ENCODE peak calls at places on chromosome X, in six cellular contexts. F is left ventricle myocardium inferior, I is ascending aorta, Y is right lobe of liver, H is ovary, M is RWPE1. S is an unnamed sample.
A peak's percentile ranks its signal among the peaks of the same experiment; 100 is the strongest.

GRCh38 chrX:8755116-8755515 is 23.2 kb upstream of the ANOS1 start:
- DNase-seq in H (no peak), I (no peak), M (no peak), F (no peak), Y (no peak), S (no peak)

GRCh38 chrX:18769364-18769763 is 61.9 kb downstream of the PPEF1 start:
- DNase-seq in Y (no peak), I (no peak), M (no peak), H (no peak), F (no peak), S (no peak)

GRCh38 chrX:17242470-17242869 is 132.5 kb upstream of the NHS start:
- DNase-seq in F (no peak), H (no peak), Y (no peak), I (no peak), M (peak; percentile 23), S (no peak)

GRCh38 chrX:132209527-132209926 is 9.7 kb downstream of the RAP2C start:
- DNase-seq in I (no peak), M (no peak), Y (no peak), F (no peak), H (no peak), S (no peak)

GRCh38 chrX:42123369-42123768 is 200.0 kb upstream of the CASK start:
- DNase-seq in M (no peak), I (no peak), H (no peak), F (no peak), Y (no peak), S (no peak)

GRCh38 chrX:105564536-105564935 is 257.8 kb upstream of the NRK start:
- DNase-seq in M (peak; percentile 38), H (no peak), Y (no peak), I (no peak), F (no peak), S (no peak)

GRCh38 chrX:130401415-130402210 is at the start of gene RBMX2:
- DNase-seq in F (peak; percentile 73), M (peak; percentile 89), Y (peak; percentile 81), I (peak; percentile 16), H (peak; percentile 81), S (peak; percentile 85)

GRCh38 chrX:38561951-38562719 is 793 bp downstream of the TSPAN7 start:
- DNase-seq in I (no peak), F (peak; percentile 16), H (peak; percentile 56), M (no peak), Y (peak; percentile 59), S (peak; percentile 68)

GRCh38 chrX:142054094-142054493 is 150.4 kb downstream of the MAGEC1 start:
- DNase-seq in M (no peak), F (no peak), Y (no peak), H (no peak), I (no peak), S (no peak)

GRCh38 chrX:122850326-122850725 is 333.8 kb upstream of the GRIA3 start:
- DNase-seq in F (no peak), H (no peak), M (no peak), Y (no peak), I (no peak), S (no peak)

GRCh38 chrX:10685923-10686595 is 65.7 kb upstream of the MID1 start:
- DNase-seq in Y (no peak), M (no peak), F (no peak), I (no peak), H (no peak), S (no peak)

GRCh38 chrX:82816572-82816971 is 691.5 kb upstream of the POU3F4 start:
- DNase-seq in I (no peak), F (no peak), H (no peak), Y (no peak), M (peak; percentile 0), S (no peak)

GRCh38 chrX:10892605-10893225 is 218.4 kb upstream of the HCCS start:
- DNase-seq in I (no peak), M (no peak), H (no peak), F (no peak), Y (no peak), S (no peak)

GRCh38 chrX:20159811-20160385 is 18.3 kb upstream of the EIF1AX start:
- DNase-seq in M (no peak), F (no peak), I (no peak), Y (no peak), H (no peak), S (no peak)

GRCh38 chrX:113833096-113833495 is 750.8 kb upstream of the HTR2C start:
- DNase-seq in I (no peak), H (no peak), F (no peak), M (peak; percentile 0), Y (no peak), S (no peak)

GRCh38 chrX:146054311-146054710 is 236.7 kb downstream of the SLITRK2 start:
- DNase-seq in M (no peak), I (no peak), H (no peak), F (no peak), Y (no peak), S (no peak)

GRCh38 chrX:147498796-147499195 is 412.9 kb upstream of the FMR1 start:
- DNase-seq in M (no peak), F (no peak), H (no peak), Y (no peak), I (no peak), S (no peak)

GRCh38 chrX:101419489-101419888 is 11.5 kb downstream of the HNRNPH2 start:
- DNase-seq in I (no peak), F (no peak), M (no peak), Y (no peak), H (no peak), S (no peak)

GRCh38 chrX:141902366-141902765 is 1.3 kb upstream of the MAGEC1 start:
- DNase-seq in M (no peak), F (no peak), I (no peak), Y (no peak), H (no peak), S (no peak)

GRCh38 chrX:86148024-86148511 is at the start of gene DACH2:
- DNase-seq in H (peak; percentile 81), F (peak; percentile 64), Y (peak; percentile 80), I (peak; percentile 18), M (peak; percentile 60), S (peak; percentile 87)

GRCh38 chrX:8738588-8739189 is 6.8 kb upstream of the ANOS1 start:
- DNase-seq in I (no peak), F (no peak), H (peak; percentile 45), M (no peak), Y (no peak), S (no peak)

GRCh38 chrX:155966876-155967275 is 30.6 kb upstream of the IL9R start:
- DNase-seq in F (no peak), H (no peak), I (no peak), M (peak; percentile 35), Y (no peak), S (no peak)

GRCh38 chrX:2552621-2553297 is 52.0 kb upstream of the DHRSX start:
- DNase-seq in M (no peak), H (no peak), Y (no peak), I (no peak), F (no peak), S (no peak)

GRCh38 chrX:14802943-14803710 is 69.7 kb downstream of the FANCB start:
- DNase-seq in M (no peak), Y (no peak), I (no peak), F (no peak), H (no peak), S (no peak)

GRCh38 chrX:77564824-77565223 is 117.6 kb downstream of the FGF16 start:
- DNase-seq in I (no peak), Y (no peak), F (no peak), M (no peak), H (no peak), S (no peak)

GRCh38 chrX:15437724-15438123 is 53.5 kb upstream of the VEGFD start:
- DNase-seq in H (no peak), Y (no peak), I (no peak), F (no peak), M (no peak), S (no peak)

GRCh38 chrX:131918839-131919238 is 104.3 kb upstream of the STK26 start:
- DNase-seq in Y (no peak), H (no peak), I (no peak), F (no peak), M (no peak), S (no peak)

GRCh38 chrX:40552768-40553167 is 28.0 kb upstream of the ATP6AP2 start:
- DNase-seq in F (no peak), H (no peak), I (no peak), Y (no peak), M (no peak), S (no peak)

GRCh38 chrX:106170318-106170717 is 2.2 kb downstream of the PWWP3B start:
- DNase-seq in H (no peak), I (no peak), M (no peak), F (no peak), Y (no peak), S (no peak)

GRCh38 chrX:63529961-63530360 is 178.8 kb upstream of the SPIN4 start:
- DNase-seq in H (no peak), I (no peak), M (no peak), F (no peak), Y (no peak), S (no peak)

GRCh38 chrX:54076903-54077302 is 32.6 kb upstream of the PHF8 start:
- DNase-seq in Y (no peak), I (no peak), F (no peak), H (no peak), M (peak; percentile 34), S (no peak)

GRCh38 chrX:11100281-11101035 is 10.7 kb upstream of the HCCS start:
- DNase-seq in M (peak; percentile 27), I (no peak), Y (no peak), H (peak; percentile 23), F (no peak), S (peak; percentile 74)

GRCh38 chrX:9846631-9847030 is 60.4 kb downstream of the SHROOM2 start:
- DNase-seq in I (no peak), H (no peak), F (no peak), Y (no peak), M (no peak), S (no peak)

GRCh38 chrX:32408389-32408788 is 803.0 kb downstream of the DMD start:
- DNase-seq in H (no peak), Y (no peak), M (no peak), F (no peak), I (no peak), S (no peak)
- TF ChIP-seq CTCF in H (no peak), Y (no peak), M (no peak), F (no peak), I (no peak), S (no peak)

GRCh38 chrX:46575991-46576392 is 2.4 kb downstream of the CHST7 start:
- DNase-seq in I (no peak), M (no peak), Y (peak; percentile 60), F (peak; percentile 36), H (no peak), S (peak; percentile 80)
- TF ChIP-seq CTCF in I (no peak), M (no peak), Y (no peak), F (peak; percentile 12), H (no peak), S (no peak)

DNA sequence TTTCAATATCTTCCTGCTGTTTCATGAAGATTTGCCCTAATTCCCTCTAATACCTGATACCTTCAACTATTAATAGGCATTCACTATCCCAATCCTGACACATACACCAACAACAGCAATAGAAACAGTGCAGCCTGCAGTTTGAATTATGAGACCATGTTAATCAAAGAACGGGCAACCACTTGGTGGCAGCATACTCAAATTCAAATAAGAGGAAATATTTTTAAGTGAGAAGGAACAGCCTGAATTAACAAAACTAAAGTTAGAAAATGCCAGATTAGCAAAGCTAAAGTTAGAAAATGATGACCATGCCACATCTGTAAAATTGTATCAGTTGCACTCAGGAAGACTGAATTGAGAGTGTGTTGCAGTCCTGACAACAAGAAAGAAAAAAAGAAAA is 204.9 kb downstream of the SMARCA1 start:
- DNase-seq in I (no peak), Y (no peak), M (peak; percentile 4), F (no peak), H (no peak), S (no peak)
- TF ChIP-seq CTCF in I (no peak), Y (peak; percentile 37), M (no peak), F (peak; percentile 15), H (no peak), S (no peak)

GRCh38 chrX:102659790-102660757 is 8.8 kb downstream of the GPRASP1 start:
- DNase-seq in M (peak; percentile 62), I (peak; percentile 64), H (peak; percentile 78), F (peak; percentile 86), Y (peak; percentile 91), S (peak; percentile 92)
- TF ChIP-seq CTCF in M (no peak), I (no peak), H (no peak), F (peak; percentile 23), Y (no peak), S (no peak)